ENCODE peak calls at places on chromosomes 12 and 14, in seven cellular contexts. W is neuronal stem cell, O is psoas muscle, K is ovary, C is cardiac fibroblast, N is cardiac muscle cell, P is colonic mucosa. H is an unnamed sample.

GRCh38 chr14:98234208-98234607 is 1037.8 kb downstream of the BCL11B start:
- DNase-seq in K (no peak), P (no peak), N (no peak), W (no peak), C (no peak), O (no peak), H (no peak)

GRCh38 chr12:100481021-100481420 is 7.4 kb downstream of the NR1H4 start:
- DNase-seq in C (no peak), N (no peak), O (no peak), K (no peak), P (no peak), W (no peak), H (no peak)

GRCh38 chr14:102280376-102280962 is 24.5 kb downstream of the MOK start:
- DNase-seq in N (no peak), K (no peak), P (no peak), C (peak), O (no peak), W (no peak), H (no peak)

GRCh38 chr12:93824514-93825500 is 147.6 kb downstream of the CRADD start:
- DNase-seq in N (peak), O (no peak), W (peak), K (no peak), P (no peak), C (peak), H (peak)

GRCh38 chr14:28058012-28058296 is 708.6 kb upstream of the FOXG1 start:
- DNase-seq in P (no peak), N (no peak), K (no peak), C (no peak), O (no peak), W (no peak), H (no peak)

GRCh38 chr14:42428996-42429395 is 822.3 kb downstream of the LRFN5 start:
- DNase-seq in P (no peak), K (no peak), N (no peak), C (no peak), O (no peak), W (no peak), H (no peak)

GRCh38 chr12:51183816-51184215 is 10.9 kb upstream of the TFCP2 start:
- DNase-seq in W (no peak), P (peak), O (peak), C (peak), K (no peak), N (peak), H (no peak)

GRCh38 chr14:99318959-99319295 is 46.9 kb upstream of the BCL11B start:
- DNase-seq in P (no peak), C (no peak), K (no peak), O (no peak), W (no peak), N (no peak), H (no peak)

GRCh38 chr12:19474147-19474546 is 34.9 kb downstream of the AEBP2 start:
- DNase-seq in O (no peak), N (no peak), K (no peak), P (no peak), C (peak), W (no peak), H (no peak)

GRCh38 chr12:124392991-124393790 is 98.3 kb downstream of the RFLNA start:
- DNase-seq in W (no peak), N (no peak), P (peak), C (peak), K (peak), O (peak), H (no peak)

GRCh38 chr12:63038361-63039100 is 103.6 kb upstream of the PPM1H start:
- DNase-seq in P (no peak), N (no peak), C (no peak), W (no peak), K (no peak), O (no peak), H (no peak)

GRCh38 chr14:68589447-68590232 is 203.2 kb downstream of the ZFP36L1 start:
- DNase-seq in P (no peak), C (peak), O (peak), N (peak), W (no peak), K (peak), H (no peak)

GRCh38 chr14:22084393-22085281 is 411.0 kb upstream of the OR4E1 start:
- DNase-seq in P (peak), O (no peak), W (peak), N (peak), K (no peak), C (peak), H (no peak)

GRCh38 chr14:61659582-61659981 is 35.7 kb upstream of the HIF1A start:
- DNase-seq in K (no peak), C (peak), N (no peak), W (no peak), O (no peak), P (no peak), H (no peak)

GRCh38 chr12:126268222-126268621 is 1203.0 kb downstream of the AACS start:
- DNase-seq in W (no peak), O (no peak), C (no peak), P (no peak), K (no peak), N (no peak), H (no peak)

GRCh38 chr14:104314251-104314941 is 176.0 kb downstream of the KIF26A start:
- DNase-seq in P (no peak), O (no peak), K (no peak), W (no peak), C (no peak), N (no peak), H (no peak)

GRCh38 chr12:85310456-85311076 is 30.5 kb downstream of the ALX1 start:
- DNase-seq in C (peak), K (no peak), N (no peak), O (no peak), W (no peak), P (no peak), H (no peak)

GRCh38 chr12:9669534-9669933 is at the start of gene CLEC2D:
- DNase-seq in N (no peak), O (no peak), C (no peak), P (no peak), K (no peak), W (no peak), H (no peak)

GRCh38 chr14:31936100-31936499 is 141.0 kb upstream of the ARHGAP5 start:
- DNase-seq in N (no peak), W (no peak), O (no peak), P (peak), C (peak), K (no peak), H (no peak)

GRCh38 chr12:15800278-15800677 is 11.1 kb upstream of the EPS8 start:
- DNase-seq in N (no peak), C (peak), O (no peak), P (no peak), W (no peak), K (no peak), H (no peak)

GRCh38 chr14:74843653-74844052 is 32.3 kb downstream of the PROX2 start:
- DNase-seq in K (no peak), W (no peak), N (no peak), P (no peak), O (no peak), C (peak), H (no peak)

GRCh38 chr12:10716704-10717315 is 6.3 kb downstream of the YBX3 start:
- DNase-seq in W (no peak), C (peak), O (peak), N (no peak), P (peak), K (peak), H (no peak)

GRCh38 chr12:106084048-106084671 is 54.6 kb downstream of the NUAK1 start:
- DNase-seq in N (no peak), C (peak), P (no peak), W (peak), O (no peak), K (no peak), H (peak)
- H3K4me3 ChIP-seq in N (no peak), C (no peak), P (no peak), W (no peak), O (no peak), K (no peak), H (no peak)

GRCh38 chr14:90816686-90817436 is 631 bp upstream of the TTC7B start:
- DNase-seq in P (no peak), K (peak), W (no peak), C (no peak), N (no peak), O (no peak), H (no peak)

GRCh38 chr14:90815567-90815816 is 738 bp downstream of the TTC7B start:
- DNase-seq in O (no peak), W (no peak), N (no peak), C (no peak), K (no peak), P (no peak), H (no peak)

GRCh38 chr14:90812109-90812508 is 4.1 kb downstream of the TTC7B start:
- DNase-seq in O (no peak), C (no peak), K (no peak), P (no peak), W (no peak), N (no peak), H (no peak)

GRCh38 chr14:90815817-90816662 is at the start of gene TTC7B:
- DNase-seq in C (no peak), W (peak), P (no peak), O (peak), N (peak), K (peak), H (no peak)

GRCh38 chr14:90814806-90815566 is 1.2 kb downstream of the TTC7B start:
- DNase-seq in W (no peak), C (no peak), N (no peak), P (no peak), K (no peak), O (no peak), H (no peak)
- H3K4me3 ChIP-seq in W (peak), C (peak), N (peak), P (peak), K (peak), O (peak), H (peak)

DNA sequence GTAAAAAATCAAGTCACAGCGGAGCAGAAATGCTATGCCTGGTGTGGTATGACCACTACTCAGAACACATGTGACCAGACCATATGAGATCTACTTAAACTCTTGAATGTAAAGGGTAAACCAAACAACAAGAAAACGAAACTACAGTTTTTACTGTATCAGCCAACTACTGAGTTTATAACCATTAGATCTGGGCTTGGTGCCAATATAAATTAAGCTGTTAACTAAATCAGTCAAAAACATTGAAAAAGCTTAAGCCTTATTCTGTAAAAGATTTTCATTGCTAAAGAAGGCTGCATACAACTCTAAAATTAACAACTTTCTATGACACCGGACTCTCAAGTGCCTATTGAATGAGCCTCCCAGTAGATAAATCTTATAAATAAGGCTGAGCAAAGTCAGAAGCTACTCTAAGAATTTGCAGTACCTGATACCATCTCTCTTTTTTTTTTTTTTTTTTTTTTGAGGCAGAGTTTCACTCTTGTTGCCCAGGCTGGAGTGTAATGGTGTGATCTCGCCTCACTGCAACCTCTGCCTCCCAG is 35.4 kb downstream of the SPTLC2 start:
- DNase-seq in O (no peak), N (no peak), P (no peak), K (no peak), W (no peak), C (peak), H (no peak)
- H3K4me3 ChIP-seq in O (peak), N (no peak), P (no peak), K (no peak), W (no peak), C (peak), H (no peak)

DNA sequence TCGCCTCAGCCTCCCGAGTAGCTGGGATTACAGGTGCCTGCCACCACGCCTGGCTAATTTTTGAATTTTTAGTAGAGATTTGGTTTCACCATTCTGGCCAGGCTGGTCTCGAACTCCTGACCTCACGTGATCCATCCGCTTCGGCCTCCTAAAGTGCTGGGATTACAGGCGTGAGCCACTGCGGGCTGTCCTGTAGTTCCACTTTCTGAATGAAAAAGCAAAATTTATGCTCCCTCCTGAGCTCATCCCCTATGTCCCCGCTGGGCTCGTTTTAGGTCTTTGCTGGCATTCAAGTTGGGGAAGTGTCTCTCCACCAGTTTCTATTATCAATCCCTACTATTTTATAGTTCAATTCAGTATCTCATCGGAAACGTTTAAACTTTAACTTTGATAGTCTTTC is 11.7 kb upstream of the DNAL1 start:
- DNase-seq in K (no peak), W (no peak), P (no peak), O (no peak), C (no peak), N (no peak), H (no peak)
- H3K4me3 ChIP-seq in K (peak), W (peak), P (peak), O (peak), C (no peak), N (no peak), H (no peak)

GRCh38 chr12:2583642-2584041 is 211.1 kb upstream of the FKBP4 start:
- DNase-seq in N (no peak), C (no peak), K (no peak), W (no peak), O (no peak), P (no peak), H (no peak)
- H3K4me3 ChIP-seq in N (no peak), C (no peak), K (no peak), W (no peak), O (no peak), P (no peak), H (no peak)

DNA sequence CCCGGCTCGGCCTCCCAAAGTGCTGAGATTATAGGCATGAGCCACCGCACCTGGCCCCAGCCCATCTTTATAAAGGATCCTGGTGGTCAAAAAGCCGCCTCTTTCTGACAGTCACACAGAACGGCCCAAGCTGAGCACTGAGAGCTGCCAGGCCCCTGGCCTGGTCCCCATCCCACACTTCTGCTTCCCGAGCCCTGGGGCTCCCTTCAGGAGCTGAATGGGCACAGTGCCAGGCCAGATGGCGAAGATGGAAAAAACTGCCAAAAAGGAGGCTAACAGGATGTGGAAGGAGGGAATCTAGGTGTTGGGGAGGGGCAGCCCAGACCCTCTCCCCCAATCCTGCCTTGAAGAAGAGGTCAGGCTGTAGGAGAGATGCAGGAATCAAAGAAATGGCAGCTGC is 5.1 kb downstream of the LPAR5 start:
- DNase-seq in W (no peak), O (no peak), P (no peak), N (no peak), C (no peak), K (no peak), H (no peak)
- H3K4me3 ChIP-seq in W (no peak), O (no peak), P (no peak), N (no peak), C (no peak), K (no peak), H (no peak)

DNA sequence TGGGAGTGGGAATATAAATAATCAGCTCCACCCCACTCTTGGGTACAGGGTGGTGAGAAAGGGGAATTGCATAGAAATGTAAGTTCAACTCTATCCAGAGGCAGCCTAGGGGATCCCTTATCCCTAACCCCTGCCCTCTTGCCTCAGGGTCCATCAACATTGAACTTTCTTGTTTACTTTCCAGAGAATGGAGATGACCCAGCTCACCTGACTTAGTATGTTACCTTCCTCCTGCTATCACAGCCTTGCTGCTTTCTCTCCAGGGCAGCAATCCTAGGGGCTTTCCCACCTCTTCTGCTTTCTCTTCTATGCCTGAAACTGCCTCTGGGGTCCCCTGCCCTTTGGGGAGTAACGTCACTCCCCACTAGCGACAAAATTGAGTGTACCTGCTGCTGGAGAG is 2.7 kb downstream of the LRP1 start:
- DNase-seq in O (no peak), C (no peak), K (no peak), N (no peak), W (no peak), P (peak), H (no peak)
- H3K4me3 ChIP-seq in O (peak), C (peak), K (peak), N (no peak), W (no peak), P (peak), H (no peak)

H was measured in iPS DF 6.9.